ENCODE peak calls at places on chromosomes 2 and 18, in six cellular contexts. One of them, this sample, is unnamed.

GRCh38 chr2:38155025-38155424 is 79.1 kb upstream of the CYP1B1 start:
- DNase-seq in COR-L47: no peak
- DNase-seq in fibroblast of pulmonary artery: peak
- DNase-seq in transverse colon: no peak
- DNase-seq in stimulated activated CD8-positive, alpha-beta memory T cell treated with anti-CD3 and anti-CD28 coated beads, Interleukin-7, amount 100 ng/mL, for 1 hour: no peak
- DNase-seq in CD8-positive, alpha-beta T cell: no peak
- DNase-seq in this sample: no peak

GRCh38 chr2:78541451-78542267 is 483.8 kb upstream of the REG3G start:
- DNase-seq in COR-L47: no peak
- DNase-seq in transverse colon: no peak
- DNase-seq in stimulated activated CD8-positive, alpha-beta memory T cell treated with anti-CD3 and anti-CD28 coated beads, Interleukin-7, amount 100 ng/mL, for 1 hour: no peak
- DNase-seq in fibroblast of pulmonary artery: no peak
- DNase-seq in CD8-positive, alpha-beta T cell: no peak
- DNase-seq in this sample: no peak

GRCh38 chr2:232376260-232376659 is 2.3 kb upstream of the ALPP start:
- DNase-seq in fibroblast of pulmonary artery: no peak
- DNase-seq in CD8-positive, alpha-beta T cell: no peak
- DNase-seq in stimulated activated CD8-positive, alpha-beta memory T cell treated with anti-CD3 and anti-CD28 coated beads, Interleukin-7, amount 100 ng/mL, for 1 hour: no peak
- DNase-seq in COR-L47: no peak
- DNase-seq in transverse colon: no peak
- DNase-seq in this sample: no peak

GRCh38 chr2:187689372-187689771 is 135.1 kb upstream of the TFPI start:
- DNase-seq in CD8-positive, alpha-beta T cell: no peak
- DNase-seq in transverse colon: no peak
- DNase-seq in stimulated activated CD8-positive, alpha-beta memory T cell treated with anti-CD3 and anti-CD28 coated beads, Interleukin-7, amount 100 ng/mL, for 1 hour: no peak
- DNase-seq in fibroblast of pulmonary artery: peak
- DNase-seq in COR-L47: no peak
- DNase-seq in this sample: no peak

GRCh38 chr2:237223208-237223861 is 137.6 kb downstream of the COPS8 start:
- DNase-seq in CD8-positive, alpha-beta T cell: no peak
- DNase-seq in transverse colon: no peak
- DNase-seq in stimulated activated CD8-positive, alpha-beta memory T cell treated with anti-CD3 and anti-CD28 coated beads, Interleukin-7, amount 100 ng/mL, for 1 hour: no peak
- DNase-seq in COR-L47: no peak
- DNase-seq in fibroblast of pulmonary artery: peak
- DNase-seq in this sample: no peak

GRCh38 chr2:120465012-120465700 is 119.2 kb downstream of the INHBB start:
- DNase-seq in stimulated activated CD8-positive, alpha-beta memory T cell treated with anti-CD3 and anti-CD28 coated beads, Interleukin-7, amount 100 ng/mL, for 1 hour: no peak
- DNase-seq in transverse colon: no peak
- DNase-seq in fibroblast of pulmonary artery: no peak
- DNase-seq in CD8-positive, alpha-beta T cell: no peak
- DNase-seq in COR-L47: no peak
- DNase-seq in this sample: no peak

GRCh38 chr2:73291461-73292315 is 1.7 kb downstream of the EGR4 start:
- DNase-seq in CD8-positive, alpha-beta T cell: no peak
- DNase-seq in COR-L47: peak
- DNase-seq in stimulated activated CD8-positive, alpha-beta memory T cell treated with anti-CD3 and anti-CD28 coated beads, Interleukin-7, amount 100 ng/mL, for 1 hour: no peak
- DNase-seq in fibroblast of pulmonary artery: no peak
- DNase-seq in transverse colon: no peak
- DNase-seq in this sample: no peak

GRCh38 chr2:67840460-67841068 is 222.2 kb downstream of the C1D start:
- DNase-seq in fibroblast of pulmonary artery: peak
- DNase-seq in CD8-positive, alpha-beta T cell: no peak
- DNase-seq in transverse colon: peak
- DNase-seq in stimulated activated CD8-positive, alpha-beta memory T cell treated with anti-CD3 and anti-CD28 coated beads, Interleukin-7, amount 100 ng/mL, for 1 hour: no peak
- DNase-seq in COR-L47: peak
- DNase-seq in this sample: peak

GRCh38 chr2:103788875-103789715 is 1027.3 kb downstream of the TMEM182 start:
- DNase-seq in COR-L47: peak
- DNase-seq in fibroblast of pulmonary artery: no peak
- DNase-seq in transverse colon: no peak
- DNase-seq in stimulated activated CD8-positive, alpha-beta memory T cell treated with anti-CD3 and anti-CD28 coated beads, Interleukin-7, amount 100 ng/mL, for 1 hour: no peak
- DNase-seq in CD8-positive, alpha-beta T cell: no peak
- DNase-seq in this sample: no peak

GRCh38 chr18:54127759-54128378 is 96.6 kb downstream of the MBD2 start:
- DNase-seq in stimulated activated CD8-positive, alpha-beta memory T cell treated with anti-CD3 and anti-CD28 coated beads, Interleukin-7, amount 100 ng/mL, for 1 hour: no peak
- DNase-seq in CD8-positive, alpha-beta T cell: no peak
- DNase-seq in COR-L47: peak
- DNase-seq in fibroblast of pulmonary artery: peak
- DNase-seq in transverse colon: no peak
- DNase-seq in this sample: no peak

GRCh38 chr2:120520929-120521912 is 175.3 kb downstream of the INHBB start:
- DNase-seq in transverse colon: peak
- DNase-seq in CD8-positive, alpha-beta T cell: no peak
- DNase-seq in stimulated activated CD8-positive, alpha-beta memory T cell treated with anti-CD3 and anti-CD28 coated beads, Interleukin-7, amount 100 ng/mL, for 1 hour: no peak
- DNase-seq in COR-L47: peak
- DNase-seq in fibroblast of pulmonary artery: peak
- DNase-seq in this sample: no peak

This sample was measured in cerebellar nuclear complex.